ENCODE peak calls at places on chromosomes 11 and 22, in six cellular contexts. G is suprapubic skin, R is stomach, S is upper lobe of left lung, U is tibial nerve, N is adrenal gland. D is an unnamed sample.

GRCh38 chr11:122686106-122686505 is 30.6 kb downstream of the UBASH3B start:
- DNase-seq in G (no peak), U (no peak), N (no peak), R (no peak), S (no peak), D (no peak)

GRCh38 chr11:36391062-36391461 is 95.0 kb downstream of the PRR5L start:
- DNase-seq in U (no peak), N (no peak), R (no peak), G (no peak), S (no peak), D (no peak)

GRCh38 chr11:116600930-116601329 is 171.9 kb downstream of the BUD13 start:
- DNase-seq in U (no peak), R (no peak), S (no peak), N (no peak), G (peak), D (no peak)

GRCh38 chr11:83923961-83924360 is 637.8 kb upstream of the CCDC90B start:
- DNase-seq in R (no peak), G (no peak), N (no peak), S (no peak), U (no peak), D (no peak)

GRCh38 chr22:27531782-27532530 is 269.6 kb downstream of the MN1 start:
- DNase-seq in R (no peak), S (no peak), N (no peak), G (no peak), U (no peak), D (no peak)

GRCh38 chr11:7667460-7667859 is 5.8 kb downstream of the CYB5R2 start:
- DNase-seq in U (no peak), S (no peak), R (no peak), G (no peak), N (no peak), D (no peak)

GRCh38 chr22:48613566-48614200 is 1214.0 kb downstream of the BRD1 start:
- DNase-seq in R (no peak), N (no peak), U (no peak), G (no peak), S (no peak), D (no peak)

GRCh38 chr11:10026514-10026913 is 267.5 kb downstream of the SBF2 start:
- DNase-seq in S (no peak), N (no peak), U (no peak), G (no peak), R (no peak), D (no peak)

GRCh38 chr11:10038916-10039315 is 255.1 kb downstream of the SBF2 start:
- DNase-seq in S (no peak), U (no peak), G (no peak), R (no peak), N (no peak), D (no peak)

GRCh38 chr22:48075604-48076400 is 1313.4 kb downstream of the TBC1D22A start:
- DNase-seq in G (no peak), S (no peak), R (no peak), U (no peak), N (no peak), D (no peak)

GRCh38 chr22:25094579-25094978 is 105.1 kb upstream of the CRYBB3 start:
- DNase-seq in S (no peak), R (no peak), N (no peak), G (no peak), U (no peak), D (no peak)

GRCh38 chr11:130431337-130431773 is 2.9 kb upstream of the ADAMTS8 start:
- DNase-seq in G (no peak), R (peak), U (peak), S (no peak), N (peak), D (peak)

GRCh38 chr22:45543243-45543642 is 40.6 kb downstream of the FBLN1 start:
- DNase-seq in R (no peak), S (peak), G (no peak), U (no peak), N (no peak), D (no peak)

GRCh38 chr11:100403817-100404216 is 283.3 kb upstream of the ARHGAP42 start:
- DNase-seq in S (no peak), N (no peak), U (no peak), G (no peak), R (no peak), D (no peak)

GRCh38 chr11:45371251-45371749 is 85.2 kb upstream of the SYT13 start:
- DNase-seq in U (peak), G (peak), S (no peak), N (peak), R (peak), D (peak)

GRCh38 chr11:850777-851762 is 8.4 kb downstream of the TSPAN4 start:
- DNase-seq in U (no peak), S (peak), R (no peak), G (no peak), N (no peak), D (no peak)

GRCh38 chr11:9384535-9385287 is at the start of gene IPO7:
- DNase-seq in S (peak), R (peak), G (peak), N (peak), U (peak), D (peak)

GRCh38 chr22:47692811-47693210 is 930.4 kb downstream of the TBC1D22A start:
- DNase-seq in G (no peak), U (no peak), N (no peak), R (no peak), S (no peak), D (no peak)

GRCh38 chr11:117169726-117170125 is 8.8 kb upstream of the SIDT2 start:
- DNase-seq in U (no peak), S (no peak), R (no peak), G (no peak), N (no peak), D (no peak)

GRCh38 chr11:101428918-101429317 is 154.9 kb downstream of the TRPC6 start:
- DNase-seq in N (no peak), R (no peak), G (no peak), S (no peak), U (no peak), D (no peak)

GRCh38 chr22:49803134-49803533 is 24.5 kb downstream of the BRD1 start:
- DNase-seq in U (no peak), S (no peak), G (no peak), R (no peak), N (no peak), D (no peak)

GRCh38 chr22:47100646-47101045 is 338.2 kb downstream of the TBC1D22A start:
- DNase-seq in U (no peak), N (no peak), R (no peak), G (no peak), S (no peak), D (no peak)

GRCh38 chr22:27489265-27489675 is 312.3 kb downstream of the MN1 start:
- DNase-seq in R (peak), U (no peak), S (no peak), N (no peak), G (no peak), D (no peak)

GRCh38 chr11:123461164-123461563 is 31.1 kb downstream of the GRAMD1B start:
- DNase-seq in U (peak), R (no peak), S (no peak), G (no peak), N (peak), D (peak)

GRCh38 chr22:17845790-17846189 is 71.5 kb upstream of the BID start:
- DNase-seq in G (no peak), S (no peak), N (no peak), U (no peak), R (no peak), D (no peak)

GRCh38 chr11:108483163-108483562 is 15.0 kb downstream of the POGLUT3 start:
- DNase-seq in R (no peak), N (no peak), G (no peak), S (no peak), U (no peak), D (no peak)

GRCh38 chr11:57888385-57888784 is 126.8 kb downstream of the CTNND1 start:
- DNase-seq in N (no peak), S (no peak), U (no peak), R (no peak), G (no peak), D (no peak)

GRCh38 chr11:113023228-113023627 is 62.0 kb downstream of the NCAM1 start:
- DNase-seq in S (no peak), N (peak), G (no peak), U (no peak), R (no peak), D (no peak)

GRCh38 chr11:103959279-103959930 is 77.0 kb upstream of the DDI1 start:
- DNase-seq in N (no peak), U (no peak), G (no peak), R (no peak), S (no peak), D (no peak)

GRCh38 chr11:122439911-122440782 is 215.4 kb upstream of the UBASH3B start:
- DNase-seq in G (no peak), S (peak), N (peak), U (peak), R (no peak), D (no peak)

GRCh38 chr11:125253289-125253688 is 88.7 kb downstream of the PKNOX2 start:
- DNase-seq in N (no peak), S (no peak), G (no peak), U (no peak), R (no peak), D (no peak)

GRCh38 chr11:64251986-64252837 is 882 bp downstream of the PLCB3 start:
- DNase-seq in R (peak), S (peak), N (no peak), G (no peak), U (no peak), D (no peak)
- TF ChIP-seq POLR2A in R (no peak), S (no peak), N (no peak), G (no peak), U (no peak), D (no peak)

GRCh38 chr11:65422633-65423515 is at the start of gene NEAT1:
- DNase-seq in S (peak), G (peak), R (peak), N (peak), U (peak), D (peak)
- TF ChIP-seq POLR2A in S (peak), G (peak), R (peak), N (peak), U (peak), D (peak)

GRCh38 chr11:111978028-111978771 is 41.1 kb downstream of the DIXDC1 start:
- DNase-seq in S (no peak), N (peak), U (peak), R (no peak), G (no peak), D (peak)
- TF ChIP-seq POLR2A in S (no peak), N (no peak), U (no peak), R (no peak), G (no peak), D (no peak)

DNA sequence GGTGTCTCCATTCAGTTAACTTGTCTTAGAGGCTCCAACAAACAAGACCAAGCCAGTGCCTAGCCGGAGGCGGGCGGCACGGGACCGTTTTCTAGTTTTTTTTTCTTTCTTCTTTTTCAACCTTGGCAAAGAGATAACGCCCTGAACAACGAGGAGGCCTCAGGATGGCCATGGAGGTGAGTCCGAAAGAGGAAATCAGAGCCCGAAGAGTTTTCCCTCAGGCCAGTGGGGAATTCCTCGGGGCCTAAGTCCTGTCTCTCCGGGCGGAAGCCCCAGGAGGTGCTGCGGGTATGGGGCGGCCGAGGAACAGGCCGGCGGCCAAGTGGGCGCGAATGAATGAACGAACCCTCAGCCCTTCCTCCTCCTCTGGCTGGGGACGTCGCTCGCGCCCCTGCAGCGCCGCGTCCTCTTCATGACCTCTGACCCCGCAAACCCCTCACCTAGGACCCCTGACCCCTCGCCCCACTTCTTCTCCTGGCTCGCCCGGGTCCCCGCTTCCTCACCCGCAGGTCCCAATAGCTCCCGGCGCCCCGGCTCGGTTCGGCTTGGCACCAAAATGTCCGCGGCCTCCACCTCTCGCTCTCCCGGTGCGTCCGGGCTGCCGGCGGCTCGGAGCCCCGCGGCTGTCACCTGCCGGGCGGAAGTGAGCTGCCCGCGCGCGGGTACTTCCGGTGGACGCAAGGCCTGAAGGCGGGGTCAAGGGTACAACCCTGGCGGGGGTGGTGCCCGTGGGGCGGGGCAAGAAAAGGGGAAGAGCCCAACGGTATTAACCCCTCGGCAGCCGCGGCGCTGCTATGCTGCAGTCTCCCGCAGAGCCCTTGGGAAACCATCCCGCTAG is at the start of gene AP1B1:
- DNase-seq in U (peak), S (peak), R (peak), N (peak), G (peak), D (peak)
- TF ChIP-seq POLR2A in U (no peak), S (no peak), R (no peak), N (peak), G (peak), D (no peak)

GRCh38 chr11:17012712-17013547 is 1.3 kb downstream of the PLEKHA7 start:
- DNase-seq in U (peak), R (peak), G (peak), S (peak), N (no peak), D (no peak)
- TF ChIP-seq POLR2A in U (no peak), R (no peak), G (no peak), S (no peak), N (no peak), D (no peak)

GRCh38 chr11:128848815-128849455 is 18.2 kb downstream of the KCNJ1 start:
- DNase-seq in N (peak), G (no peak), S (peak), R (peak), U (peak), D (no peak)
- TF ChIP-seq POLR2A in N (no peak), G (no peak), S (no peak), R (no peak), U (no peak), D (no peak)

GRCh38 chr11:2197771-2198520 is 26.3 kb upstream of the TH start:
- DNase-seq in U (no peak), S (peak), N (no peak), G (no peak), R (no peak), D (no peak)
- TF ChIP-seq POLR2A in U (no peak), S (no peak), N (no peak), G (no peak), R (no peak), D (no peak)

GRCh38 chr11:19345848-19346681 is 105.3 kb upstream of the E2F8 start:
- DNase-seq in R (peak), S (peak), G (no peak), N (no peak), U (no peak), D (no peak)
- TF ChIP-seq POLR2A in R (no peak), S (no peak), G (no peak), N (no peak), U (no peak), D (no peak)

DNA sequence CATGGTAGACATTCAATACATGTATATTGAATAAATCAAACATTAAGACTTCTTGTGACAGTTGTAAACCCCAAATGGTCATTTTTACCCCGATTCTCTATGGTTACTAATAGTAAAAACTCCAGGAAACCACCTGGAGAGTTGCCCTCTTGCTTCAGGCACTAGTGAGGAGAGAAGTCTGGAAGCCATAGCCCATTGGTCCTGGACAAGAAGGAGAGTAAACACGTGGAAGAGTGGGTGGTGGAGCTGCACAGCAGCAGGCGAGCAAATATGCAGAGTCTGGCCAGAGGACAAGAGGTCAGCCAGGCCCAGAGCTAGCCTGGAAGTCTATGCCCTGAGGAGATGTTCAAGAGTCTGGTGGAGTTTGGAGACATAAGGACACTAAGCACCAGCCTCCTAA is 17.7 kb downstream of the DCHS1 start:
- DNase-seq in R (peak), G (no peak), N (peak), S (no peak), U (no peak), D (no peak)
- TF ChIP-seq POLR2A in R (no peak), G (no peak), N (no peak), S (no peak), U (no peak), D (no peak)

DNA sequence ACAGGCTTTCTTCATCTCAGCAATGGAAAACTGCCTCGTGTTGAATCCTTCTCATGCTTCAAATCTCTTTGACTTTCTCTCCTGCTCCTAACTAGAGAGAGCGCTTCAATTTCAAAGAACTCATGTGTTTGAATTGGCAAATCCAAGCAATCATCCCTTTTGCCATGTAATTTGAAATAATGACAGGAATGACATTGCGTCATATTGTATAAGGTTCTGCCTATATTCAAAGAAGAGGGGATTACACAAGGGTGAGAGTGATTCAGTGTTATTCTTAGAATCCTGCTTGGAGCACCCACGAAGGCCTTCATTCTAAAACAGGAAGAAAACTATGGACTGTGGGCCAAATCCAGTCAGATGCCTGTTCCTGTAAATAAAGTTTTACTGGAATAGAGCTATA is 720.6 kb downstream of the JRKL start:
- DNase-seq in S (no peak), R (no peak), U (no peak), N (no peak), G (no peak), D (no peak)
- TF ChIP-seq POLR2A in S (no peak), R (no peak), U (no peak), N (no peak), G (no peak), D (no peak)